ENCODE peak calls at places on chromosome 5, in four cellular contexts. U is GM23248, O is stomach, M is ascending aorta. Y is an unnamed sample.

GRCh38 chr5:137666109-137666850 is 69.6 kb downstream of the KLHL3 start:
- DNase-seq in O (peak; percentile 35), M (peak; percentile 72), U (peak; percentile 45), Y (no peak)

GRCh38 chr5:173327084-173327947 is 898 bp downstream of the STC2 start:
- DNase-seq in M (peak; percentile 56), O (no peak), U (peak; percentile 82), Y (no peak)

GRCh38 chr5:96538831-96539250 is 105.8 kb upstream of the PCSK1 start:
- DNase-seq in U (peak; percentile 15), M (no peak), O (no peak), Y (no peak)

GRCh38 chr5:18736051-18736398 is 1101.8 kb downstream of the TAF11L14 start:
- DNase-seq in O (no peak), M (no peak), U (no peak), Y (no peak)

GRCh38 chr5:111781200-111781599 is 24.2 kb upstream of the NREP start:
- DNase-seq in O (peak; percentile 34), M (peak; percentile 68), U (no peak), Y (peak; percentile 36)

GRCh38 chr5:131279209-131279608 is 15.4 kb downstream of the CDC42SE2 start:
- DNase-seq in U (no peak), O (no peak), M (no peak), Y (no peak)

GRCh38 chr5:179730852-179731251 is 1.8 kb upstream of the MAML1 start:
- DNase-seq in O (no peak), M (no peak), U (no peak), Y (no peak)

GRCh38 chr5:72210913-72211670 is 103.8 kb downstream of the MAP1B start:
- DNase-seq in U (peak; percentile 87), O (peak; percentile 68), M (peak; percentile 66), Y (no peak)

GRCh38 chr5:399296-400281 is 43.4 kb upstream of the EXOC3 start:
- DNase-seq in U (peak; percentile 100), O (peak; percentile 74), M (peak; percentile 89), Y (peak; percentile 82)

GRCh38 chr5:127757576-127757975 is 54.4 kb downstream of the CCDC192 start:
- DNase-seq in M (no peak), U (peak; percentile 66), O (peak; percentile 35), Y (peak; percentile 36)

GRCh38 chr5:179301376-179301775 is 43.9 kb downstream of the ADAMTS2 start:
- DNase-seq in O (no peak), U (no peak), M (no peak), Y (no peak)

GRCh38 chr5:42583322-42583721 is 160.1 kb downstream of the GHR start:
- DNase-seq in M (peak; percentile 66), O (peak; percentile 43), U (peak; percentile 63), Y (peak; percentile 56)

GRCh38 chr5:143279698-143280097 is 123.8 kb downstream of the NR3C1 start:
- DNase-seq in U (no peak), M (no peak), O (no peak), Y (no peak)

GRCh38 chr5:176608937-176609723 is 826 bp downstream of the GPRIN1 start:
- DNase-seq in M (no peak), U (peak; percentile 38), O (no peak), Y (no peak)

GRCh38 chr5:91190333-91190680 is 192.8 kb downstream of the ARRDC3 start:
- DNase-seq in O (no peak), U (no peak), M (no peak), Y (no peak)

GRCh38 chr5:134626369-134627014 is 6.1 kb downstream of the SAR1B start:
- DNase-seq in U (peak; percentile 14), O (no peak), M (no peak), Y (no peak)

GRCh38 chr5:42360061-42360460 is 63.2 kb upstream of the GHR start:
- DNase-seq in O (no peak), U (peak; percentile 75), M (no peak), Y (no peak)

GRCh38 chr5:56004874-56005273 is 10.1 kb upstream of the IL6ST start:
- DNase-seq in M (no peak), U (no peak), O (no peak), Y (no peak)

GRCh38 chr5:94374336-94374735 is 244.1 kb downstream of the KIAA0825 start:
- DNase-seq in O (no peak), U (no peak), M (no peak), Y (no peak)

GRCh38 chr5:168324864-168325615 is 33.6 kb downstream of the WWC1 start:
- DNase-seq in O (peak; percentile 61), U (no peak), M (no peak), Y (no peak)